ENCODE peak calls at places on chromosome 7, in eight cellular contexts. Y, B, P, C, T, V, E and W are unnamed samples.

GRCh38 chr7:149635561-149636329 is 137.6 kb downstream of the ZNF467 start:
- DNase-seq in Y (no peak), T (no peak), V (no peak), E (peak), C (peak), B (no peak), P (no peak), W (no peak)

GRCh38 chr7:33200282-33200681 is 70.9 kb downstream of the BBS9 start:
- DNase-seq in E (no peak), C (no peak), Y (no peak), V (no peak), T (no peak), P (no peak), B (no peak), W (no peak)

GRCh38 chr7:30648744-30649540 is 33.3 kb downstream of the CRHR2 start:
- DNase-seq in Y (no peak), P (no peak), C (peak), T (no peak), B (no peak), E (no peak), V (no peak), W (no peak)

GRCh38 chr7:71518880-71519279 is 386.9 kb downstream of the GALNT17 start:
- DNase-seq in Y (no peak), C (no peak), V (no peak), T (no peak), E (no peak), B (no peak), P (no peak), W (no peak)

GRCh38 chr7:91826377-91826776 is 54.1 kb downstream of the MTERF1 start:
- DNase-seq in Y (no peak), B (no peak), C (no peak), T (no peak), E (no peak), P (no peak), V (no peak), W (no peak)

GRCh38 chr7:135801045-135801693 is 52.6 kb upstream of the FAM180A start:
- DNase-seq in B (no peak), C (no peak), T (peak), P (no peak), E (peak), Y (no peak), V (no peak), W (peak)

GRCh38 chr7:158255156-158255555 is 332.5 kb downstream of the PTPRN2 start:
- DNase-seq in T (no peak), B (no peak), C (peak), P (no peak), V (peak), Y (no peak), E (no peak), W (no peak)

GRCh38 chr7:30596043-30596641 is 1.5 kb downstream of the GARS1 start:
- DNase-seq in Y (no peak), V (no peak), B (no peak), C (no peak), E (peak), P (no peak), T (peak), W (peak)

GRCh38 chr7:28595779-28596178 is 183.5 kb downstream of the CREB5 start:
- DNase-seq in V (no peak), Y (no peak), P (no peak), T (no peak), C (no peak), B (no peak), E (no peak), W (no peak)

GRCh38 chr7:33276325-33276724 is 147.0 kb downstream of the BBS9 start:
- DNase-seq in B (no peak), P (no peak), Y (no peak), C (no peak), E (no peak), V (no peak), T (no peak), W (no peak)

GRCh38 chr7:35970458-35970857 is 169.6 kb downstream of the SEPTIN7 start:
- DNase-seq in C (no peak), V (no peak), P (no peak), E (no peak), T (no peak), Y (no peak), B (no peak), W (no peak)

GRCh38 chr7:138352570-138353461 is 107.2 kb upstream of the TRIM24 start:
- DNase-seq in P (no peak), Y (no peak), B (no peak), V (no peak), C (peak), E (peak), T (no peak), W (peak)

GRCh38 chr7:128059143-128059975 is 28.1 kb upstream of the LRRC4 start:
- DNase-seq in E (no peak), B (no peak), T (no peak), P (no peak), V (no peak), Y (no peak), C (no peak), W (no peak)

GRCh38 chr7:143289421-143289820 is 1.3 kb downstream of the CASP2 start:
- DNase-seq in V (no peak), P (no peak), E (no peak), B (no peak), T (no peak), C (no peak), Y (no peak), W (no peak)

GRCh38 chr7:6148724-6149360 is 117.7 kb downstream of the ANKRD61 start:
- DNase-seq in P (no peak), T (no peak), B (no peak), V (no peak), E (no peak), Y (no peak), C (peak), W (no peak)

GRCh38 chr7:28509256-28510021 is 97.1 kb downstream of the CREB5 start:
- DNase-seq in Y (no peak), P (no peak), V (no peak), E (no peak), T (no peak), C (no peak), B (no peak), W (no peak)

GRCh38 chr7:78159537-78159936 is 361.0 kb downstream of the PHTF2 start:
- DNase-seq in B (no peak), P (no peak), V (no peak), E (no peak), C (no peak), T (no peak), Y (no peak), W (no peak)

GRCh38 chr7:111869266-111869665 is 307.0 kb upstream of the IMMP2L start:
- DNase-seq in B (no peak), C (no peak), T (no peak), V (no peak), E (no peak), Y (no peak), P (no peak), W (no peak)

GRCh38 chr7:69687739-69688431 is 89.6 kb downstream of the AUTS2 start:
- DNase-seq in C (no peak), Y (no peak), P (no peak), T (no peak), B (no peak), V (no peak), E (no peak), W (no peak)

GRCh38 chr7:138602456-138602855 is 98.7 kb downstream of the SVOPL start:
- DNase-seq in Y (no peak), P (no peak), C (no peak), E (no peak), B (no peak), V (no peak), T (no peak), W (no peak)

GRCh38 chr7:1028775-1029636 is 15.3 kb upstream of the GPR146 start:
- DNase-seq in P (peak), T (peak), B (peak), V (peak), Y (peak), C (peak), E (peak), W (peak)

GRCh38 chr7:1028044-1028770 is 16.1 kb upstream of the GPR146 start:
- DNase-seq in T (peak), P (peak), Y (peak), C (peak), V (peak), E (peak), B (peak), W (peak)

GRCh38 chr7:1031716-1032455 is 12.5 kb upstream of the GPR146 start:
- DNase-seq in P (no peak), T (no peak), Y (no peak), E (no peak), B (no peak), V (no peak), C (no peak), W (no peak)

GRCh38 chr7:1030444-1031070 is 13.8 kb upstream of the GPR146 start:
- DNase-seq in P (no peak), V (no peak), B (no peak), E (no peak), Y (no peak), T (no peak), C (no peak), W (no peak)

DNA sequence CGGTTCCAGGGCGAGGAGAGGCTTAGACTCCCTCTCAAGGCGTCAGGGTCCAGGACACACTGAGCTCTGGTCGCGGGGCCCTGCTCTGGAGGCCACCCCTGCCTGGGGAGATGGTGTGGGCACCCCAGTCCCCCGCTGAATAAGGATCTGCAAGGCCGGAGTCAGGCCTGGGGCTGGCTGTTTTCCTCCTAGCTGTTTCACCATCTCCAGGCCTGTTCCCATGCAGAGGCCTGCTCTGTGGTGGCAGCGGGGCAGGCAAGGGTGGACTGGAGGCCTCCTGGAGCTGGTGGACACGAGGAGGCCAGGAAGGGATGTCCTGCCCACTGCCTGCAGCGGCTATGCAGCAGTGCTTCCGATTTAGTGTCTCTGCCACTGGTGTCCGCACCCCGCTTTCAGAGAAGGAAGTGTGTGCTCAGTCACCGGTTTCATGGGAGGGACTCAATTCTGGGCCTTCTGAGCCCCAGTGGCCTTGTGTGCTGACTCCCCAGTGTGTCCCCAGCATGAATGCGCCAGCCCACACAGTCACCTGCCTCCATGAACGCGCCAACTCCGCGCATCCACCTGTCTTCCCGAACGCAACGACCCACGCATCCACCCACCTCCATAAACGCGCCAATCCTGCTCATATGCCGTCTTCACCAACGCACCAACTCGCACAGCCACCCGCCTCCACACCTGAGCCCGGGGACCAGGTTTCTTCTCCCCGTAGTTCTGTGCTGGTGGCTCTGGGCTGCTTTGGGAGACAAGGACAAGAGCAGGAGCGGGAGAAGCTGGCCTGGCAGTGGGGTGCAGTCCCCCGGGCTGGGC is 14.5 kb upstream of the GPR146 start:
- DNase-seq in E (no peak), C (no peak), T (no peak), P (no peak), B (no peak), Y (no peak), V (no peak), W (no peak)
- TF ChIP-seq POLR2A in E (no peak), C (no peak), T (no peak), P (no peak), B (no peak), Y (no peak), V (no peak), W (no peak)

GRCh38 chr7:103609778-103610177 is 163.8 kb upstream of the SLC26A5 start:
- DNase-seq in T (no peak), Y (no peak), E (no peak), C (no peak), B (no peak), P (no peak), V (no peak), W (no peak)
- TF ChIP-seq POLR2A in T (no peak), Y (no peak), E (no peak), C (no peak), B (no peak), P (no peak), V (no peak), W (no peak)

GRCh38 chr7:2710901-2711551 is 23.0 kb downstream of the AMZ1 start:
- DNase-seq in B (no peak), E (no peak), P (no peak), Y (no peak), T (no peak), V (no peak), C (no peak), W (no peak)

GRCh38 chr7:2708041-2708440 is 20.0 kb downstream of the AMZ1 start:
- DNase-seq in Y (no peak), E (no peak), C (no peak), B (no peak), P (no peak), V (no peak), T (no peak), W (no peak)

GRCh38 chr7:2710256-2710655 is 22.3 kb downstream of the AMZ1 start:
- DNase-seq in Y (no peak), V (no peak), B (no peak), T (no peak), E (no peak), C (no peak), P (no peak), W (no peak)

GRCh38 chr7:2708547-2709310 is 20.7 kb downstream of the AMZ1 start:
- DNase-seq in T (no peak), V (no peak), Y (no peak), C (no peak), P (no peak), E (no peak), B (no peak), W (no peak)

GRCh38 chr7:2709553-2710165 is 21.7 kb downstream of the AMZ1 start:
- DNase-seq in Y (no peak), C (peak), E (peak), V (peak), P (peak), B (peak), T (peak), W (peak)
- TF ChIP-seq POLR2A in Y (no peak), C (no peak), E (no peak), V (no peak), P (no peak), B (no peak), T (no peak), W (no peak)

GRCh38 chr7:75994388-75995051 is at the start of gene TMEM120A:
- DNase-seq in B (peak), T (peak), E (peak), C (peak), P (peak), V (peak), Y (peak), W (peak)
- TF ChIP-seq POLR2A in B (peak), T (peak), E (peak), C (no peak), P (peak), V (peak), Y (peak), W (peak)

GRCh38 chr7:132392713-132393112 is 183.6 kb downstream of the PLXNA4 start:
- DNase-seq in Y (no peak), T (no peak), V (no peak), B (no peak), P (no peak), C (no peak), E (no peak), W (no peak)
- TF ChIP-seq POLR2A in Y (no peak), T (no peak), V (no peak), B (no peak), P (no peak), C (no peak), E (no peak), W (no peak)

DNA sequence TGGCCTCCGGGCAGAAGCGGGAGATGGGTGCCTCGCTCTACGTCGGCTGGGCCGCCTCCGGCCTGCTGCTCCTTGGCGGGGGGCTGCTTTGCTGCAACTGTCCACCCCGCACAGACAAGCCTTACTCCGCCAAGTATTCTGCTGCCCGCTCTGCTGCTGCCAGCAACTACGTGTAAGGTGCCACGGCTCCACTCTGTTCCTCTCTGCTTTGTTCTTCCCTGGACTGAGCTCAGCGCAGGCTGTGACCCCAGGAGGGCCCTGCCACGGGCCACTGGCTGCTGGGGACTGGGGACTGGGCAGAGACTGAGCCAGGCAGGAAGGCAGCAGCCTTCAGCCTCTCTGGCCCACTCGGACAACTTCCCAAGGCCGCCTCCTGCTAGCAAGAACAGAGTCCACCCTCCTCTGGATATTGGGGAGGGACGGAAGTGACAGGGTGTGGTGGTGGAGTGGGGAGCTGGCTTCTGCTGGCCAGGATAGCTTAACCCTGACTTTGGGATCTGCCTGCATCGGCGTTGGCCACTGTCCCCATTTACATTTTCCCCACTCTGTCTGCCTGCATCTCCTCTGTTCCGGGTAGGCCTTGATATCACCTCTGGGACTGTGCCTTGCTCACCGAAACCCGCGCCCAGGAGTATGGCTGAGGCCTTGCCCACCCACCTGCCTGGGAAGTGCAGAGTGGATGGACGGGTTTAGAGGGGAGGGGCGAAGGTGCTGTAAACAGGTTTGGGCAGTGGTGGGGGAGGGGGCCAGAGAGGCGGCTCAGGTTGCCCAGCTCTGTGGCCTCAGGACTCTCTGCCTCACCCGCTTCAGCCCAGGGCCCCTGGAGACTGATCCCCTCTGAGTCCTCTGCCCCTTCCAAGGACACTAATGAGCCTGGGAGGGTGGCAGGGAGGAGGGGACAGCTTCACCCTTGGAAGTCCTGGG is 1.1 kb downstream of the CLDN4 start:
- DNase-seq in E (no peak), T (peak), P (no peak), Y (no peak), B (no peak), V (peak), C (no peak), W (no peak)
- TF ChIP-seq POLR2A in E (peak), T (peak), P (peak), Y (no peak), B (no peak), V (peak), C (no peak), W (no peak)

GRCh38 chr7:43869018-43869897 is at the start of gene MRPS24:
- DNase-seq in E (peak), Y (peak), P (peak), C (peak), V (peak), B (peak), T (peak), W (peak)
- TF ChIP-seq POLR2A in E (peak), Y (peak), P (peak), C (no peak), V (peak), B (peak), T (peak), W (peak)

DNA sequence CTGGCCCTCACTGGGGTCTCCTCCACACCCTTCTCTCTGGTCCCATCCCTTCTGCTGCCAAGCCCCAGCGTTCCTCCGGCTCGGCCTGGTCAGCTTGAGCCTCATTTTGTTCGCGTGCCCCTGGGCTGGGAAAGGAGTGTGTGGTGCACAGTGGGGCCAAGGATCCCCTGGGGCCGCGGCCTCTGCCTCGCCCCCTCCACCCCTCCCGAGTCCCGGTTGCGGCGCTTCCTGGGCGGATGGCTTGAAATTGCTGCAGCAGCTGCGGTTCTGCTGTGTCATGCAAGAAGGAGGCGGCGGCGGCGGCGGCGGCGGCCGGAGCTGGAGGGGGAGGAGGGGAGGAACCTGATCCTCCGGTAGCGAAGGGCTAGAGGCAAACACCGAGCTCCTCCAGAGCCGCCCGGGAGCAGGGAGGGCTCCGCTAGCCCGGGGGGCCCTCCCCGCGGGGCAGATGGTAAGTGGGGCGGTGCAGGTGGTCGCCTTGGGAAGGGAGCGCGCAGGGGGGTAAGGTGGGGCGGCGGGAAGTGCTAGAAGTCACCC is 217.9 kb upstream of the MKLN1 start:
- DNase-seq in T (peak), C (peak), B (peak), E (peak), P (peak), Y (peak), V (peak), W (peak)
- TF ChIP-seq POLR2A in T (peak), C (no peak), B (peak), E (peak), P (peak), Y (peak), V (peak), W (peak)